ENCODE peak calls at places on chromosome 20, in six cellular contexts. A is omental fat pad, G is nephron progenitor cell, O is aorta, E is Peyer's patch, T is AG04450. K is an unnamed sample.

GRCh38 chr20:57882451-57883161 is 172.8 kb upstream of the PMEPA1 start:
- DNase-seq in A (no peak), G (no peak), O (no peak), E (no peak), T (no peak), K (no peak)

GRCh38 chr20:53445276-53445675 is 148.4 kb downstream of the ZNF217 start:
- DNase-seq in A (no peak), G (no peak), O (no peak), E (no peak), T (no peak), K (no peak)

GRCh38 chr20:35739294-35740163 is 2.5 kb downstream of the RBM39 start:
- DNase-seq in A (no peak), G (no peak), O (no peak), E (no peak), T (no peak), K (no peak)

GRCh38 chr20:61970357-61970756 is 95.3 kb downstream of the TAF4 start:
- DNase-seq in A (no peak), G (no peak), O (no peak), E (no peak), T (no peak), K (no peak)

GRCh38 chr20:37901280-37901666 is 1.7 kb upstream of the VSTM2L start:
- DNase-seq in A (no peak), G (peak), O (no peak), E (no peak), T (no peak), K (no peak)

GRCh38 chr20:51272392-51272791 is 249.5 kb upstream of the KCNG1 start:
- DNase-seq in A (no peak), G (no peak), O (no peak), E (no peak), T (peak), K (no peak)

GRCh38 chr20:49835031-49835430 is 22.4 kb downstream of the SLC9A8 start:
- DNase-seq in A (no peak), G (no peak), O (no peak), E (no peak), T (no peak), K (no peak)

GRCh38 chr20:58138395-58138794 is 90.1 kb downstream of the ANKRD60 start:
- DNase-seq in A (no peak), G (no peak), O (no peak), E (peak), T (no peak), K (no peak)

GRCh38 chr20:47204008-47204745 is 152.3 kb downstream of the ZMYND8 start:
- DNase-seq in A (no peak), G (no peak), O (no peak), E (no peak), T (no peak), K (no peak)

GRCh38 chr20:14344746-14345145 is 7.3 kb upstream of the FLRT3 start:
- DNase-seq in A (no peak), G (no peak), O (no peak), E (no peak), T (no peak), K (no peak)

GRCh38 chr20:18715564-18715963 is 98.0 kb upstream of the SCP2D1 start:
- DNase-seq in A (no peak), G (no peak), O (no peak), E (no peak), T (no peak), K (no peak)

GRCh38 chr20:32487381-32487780 is 97.8 kb downstream of the NOL4L start:
- DNase-seq in A (no peak), G (no peak), O (peak), E (no peak), T (no peak), K (no peak)

GRCh38 chr20:38515631-38516030 is 43.0 kb downstream of the RALGAPB start:
- DNase-seq in A (no peak), G (no peak), O (no peak), E (no peak), T (no peak), K (no peak)

GRCh38 chr20:31981784-31982183 is 13.8 kb downstream of the XKR7 start:
- DNase-seq in A (no peak), G (no peak), O (no peak), E (no peak), T (no peak), K (no peak)

GRCh38 chr20:47574616-47575401 is 73.1 kb downstream of the NCOA3 start:
- DNase-seq in A (no peak), G (no peak), O (no peak), E (no peak), T (no peak), K (no peak)

GRCh38 chr20:45268531-45268930 is 14.2 kb upstream of the SLPI start:
- DNase-seq in A (no peak), G (no peak), O (no peak), E (no peak), T (no peak), K (no peak)

GRCh38 chr20:64121586-64121985 is 14.2 kb upstream of the NPBWR2 start:
- DNase-seq in A (no peak), G (no peak), O (peak), E (peak), T (no peak), K (no peak)

GRCh38 chr20:50216543-50217206 is 26.0 kb downstream of the CEBPB start:
- DNase-seq in A (no peak), G (no peak), O (peak), E (no peak), T (no peak), K (no peak)

GRCh38 chr20:32336918-32337347 is 21.2 kb upstream of the ASXL1 start:
- DNase-seq in A (no peak), G (no peak), O (no peak), E (no peak), T (no peak), K (peak)

GRCh38 chr20:20070871-20071726 is 18.8 kb downstream of the CFAP61 start:
- DNase-seq in A (no peak), G (no peak), O (no peak), E (no peak), T (no peak), K (no peak)

GRCh38 chr20:4087923-4088322 is 72.6 kb upstream of the RNF24 start:
- DNase-seq in A (no peak), G (no peak), O (no peak), E (no peak), T (no peak), K (no peak)

GRCh38 chr20:32524871-32525501 is 60.1 kb downstream of the NOL4L start:
- DNase-seq in A (no peak), G (no peak), O (peak), E (no peak), T (no peak), K (no peak)

GRCh38 chr20:15342987-15343639 is 1005.7 kb upstream of the FLRT3 start:
- DNase-seq in A (no peak), G (no peak), O (no peak), E (no peak), T (no peak), K (no peak)

GRCh38 chr20:57432874-57433491 is 41.8 kb downstream of the RBM38 start:
- DNase-seq in A (no peak), G (no peak), O (no peak), E (peak), T (no peak), K (peak)

GRCh38 chr20:17936306-17936790 is 32.2 kb downstream of the SNX5 start:
- DNase-seq in A (no peak), G (peak), O (no peak), E (no peak), T (no peak), K (no peak)

GRCh38 chr20:34824861-34825529 is 456 bp downstream of the NCOA6 start:
- DNase-seq in A (no peak), G (peak), O (peak), E (peak), T (no peak), K (peak)

GRCh38 chr20:46558511-46558959 is 8.1 kb upstream of the OCSTAMP start:
- DNase-seq in A (no peak), G (no peak), O (peak), E (no peak), T (peak), K (no peak)

K was measured in CD8-positive, alpha-beta memory T cell.